ENCODE peak calls at places on chromosomes 4 and X, in seven cellular contexts. H is stomach, Y is colonic mucosa, I is astrocyte, X is heart right ventricle, M is esophagus squamous epithelium, F is sigmoid colon. B is an unnamed sample.

GRCh38 chr4:156635046-156635445 is 336.6 kb downstream of the PDGFC start:
- DNase-seq in H (no peak), X (no peak), M (no peak), F (no peak), Y (no peak), I (peak; percentile 40), B (no peak)

GRCh38 chr4:25466966-25467697 is 90.1 kb downstream of the ANAPC4 start:
- DNase-seq in Y (no peak), X (no peak), I (peak; percentile 6), M (no peak), F (no peak), H (no peak), B (no peak)

GRCh38 chr4:39362827-39363226 is 3.3 kb downstream of the RFC1 start:
- DNase-seq in I (peak; percentile 19), M (no peak), Y (no peak), X (no peak), F (no peak), H (no peak), B (no peak)

GRCh38 chr4:5916229-5916628 is 23.3 kb upstream of the CRMP1 start:
- DNase-seq in F (no peak), X (no peak), Y (no peak), H (no peak), I (no peak), M (no peak), B (no peak)

GRCh38 chr4:26140150-26140898 is 180.5 kb upstream of the RBPJ start:
- DNase-seq in F (peak; percentile 80), H (no peak), I (peak; percentile 56), M (no peak), X (no peak), Y (no peak), B (peak; percentile 37)

GRCh38 chrX:4570141-4570540 is 856.7 kb upstream of the PRKX start:
- DNase-seq in X (no peak), H (peak; percentile 60), F (no peak), Y (no peak), M (no peak), I (no peak), B (no peak)

GRCh38 chr4:41256131-41256739 is 493 bp upstream of the UCHL1 start:
- DNase-seq in Y (no peak), M (no peak), I (peak; percentile 57), X (no peak), F (no peak), H (no peak), B (peak; percentile 68)

GRCh38 chr4:92100980-92101379 is 202.8 kb upstream of the GRID2 start:
- DNase-seq in M (no peak), X (no peak), F (no peak), H (no peak), Y (no peak), I (no peak), B (no peak)

GRCh38 chr4:42954925-42955669 is 62.6 kb downstream of the GRXCR1 start:
- DNase-seq in X (peak; percentile 22), F (peak; percentile 64), M (no peak), Y (no peak), H (peak; percentile 71), I (no peak), B (no peak)

GRCh38 chrX:130163350-130163851 is 2.2 kb downstream of the AIFM1 start:
- DNase-seq in X (no peak), H (no peak), M (no peak), F (no peak), I (no peak), Y (no peak), B (no peak)

GRCh38 chrX:130166503-130166777 is 799 bp upstream of the AIFM1 start:
- DNase-seq in Y (no peak), X (no peak), F (no peak), I (no peak), M (no peak), H (no peak), B (no peak)

GRCh38 chrX:130165703-130166502 is at the start of gene AIFM1:
- DNase-seq in X (peak; percentile 92), M (peak; percentile 37), I (peak; percentile 97), Y (peak; percentile 89), H (peak; percentile 90), F (peak; percentile 96), B (peak; percentile 96)

GRCh38 chrX:130165181-130165702 is 399 bp downstream of the AIFM1 start:
- DNase-seq in F (no peak), X (no peak), M (no peak), H (no peak), Y (no peak), I (no peak), B (peak; percentile 65)

DNA sequence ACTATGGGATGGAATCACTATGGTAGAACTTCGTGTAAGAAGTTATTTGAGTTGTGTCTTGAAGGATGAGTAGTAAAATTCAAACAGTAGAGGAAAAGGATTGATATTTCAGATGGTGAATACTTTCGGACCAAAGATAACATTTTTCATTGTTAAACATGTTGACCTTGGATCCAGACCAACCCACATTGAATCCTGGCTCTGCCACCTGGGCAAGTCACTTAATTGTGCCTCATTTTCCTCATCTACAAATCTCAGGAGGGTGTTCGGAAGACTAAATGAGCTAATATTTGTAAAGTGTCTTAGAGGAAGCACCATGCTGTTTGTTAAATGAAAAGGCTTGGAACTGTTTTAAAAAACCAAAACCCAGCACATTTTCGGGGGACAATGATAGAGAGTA is 1.4 kb upstream of the AIFM1 start:
- DNase-seq in X (no peak), Y (no peak), H (no peak), F (no peak), M (no peak), I (no peak), B (no peak)
- H3K4me3 ChIP-seq in X (no peak overlapping the region), Y (no peak overlapping the region), H (peak overlapping the region; percentile 57), F (no peak overlapping the region), M (no peak overlapping the region), I (peak overlapping the region; percentile 80), B (no peak overlapping the region)

DNA sequence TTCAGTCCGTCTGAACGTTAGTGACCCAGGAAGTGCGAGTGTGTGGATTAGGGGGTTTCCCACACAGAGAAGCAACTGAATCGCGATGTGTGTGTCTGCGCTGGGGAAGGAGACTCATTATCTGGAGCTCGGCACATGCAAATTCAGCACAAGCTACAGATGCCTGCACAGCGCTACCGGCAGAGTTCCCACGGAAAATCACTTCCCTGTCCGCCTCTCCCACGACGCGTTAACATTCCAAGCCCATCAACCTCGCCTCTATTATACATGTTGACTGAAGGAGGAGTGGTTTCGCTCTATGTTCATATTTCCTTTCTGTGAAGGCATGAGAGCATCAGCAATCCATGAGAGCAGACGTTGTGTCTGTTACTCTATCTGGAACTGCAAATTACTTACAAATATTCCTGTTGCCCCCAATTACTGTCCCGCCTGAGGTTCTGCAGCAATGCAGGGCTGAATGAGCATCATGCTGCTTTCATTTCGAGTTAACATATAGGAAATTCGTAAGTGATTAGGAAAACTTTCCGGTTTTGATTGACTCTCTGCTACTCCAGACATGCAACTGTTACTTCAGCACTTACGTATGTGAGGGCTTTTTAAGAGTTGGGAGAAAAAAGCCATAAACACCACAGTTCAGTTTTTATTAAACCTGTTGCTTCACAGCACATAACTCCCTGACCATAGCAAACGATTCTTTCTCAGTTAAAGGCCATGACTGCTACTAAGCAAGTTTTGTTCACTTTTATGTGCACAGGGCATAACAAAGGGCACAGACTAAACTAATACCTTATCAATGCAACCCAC is 15.0 kb upstream of the MTNR1A start:
- DNase-seq in I (peak; percentile 48), H (peak; percentile 50), X (no peak), F (no peak), M (no peak), Y (peak; percentile 64), B (no peak)
- H3K4me3 ChIP-seq in I (peak overlapping the region; percentile 18), H (peak overlapping the region; percentile 25), X (no peak overlapping the region), F (peak overlapping the region; percentile 20), M (no peak overlapping the region), Y (peak overlapping the region; percentile 12), B (no peak overlapping the region)

DNA sequence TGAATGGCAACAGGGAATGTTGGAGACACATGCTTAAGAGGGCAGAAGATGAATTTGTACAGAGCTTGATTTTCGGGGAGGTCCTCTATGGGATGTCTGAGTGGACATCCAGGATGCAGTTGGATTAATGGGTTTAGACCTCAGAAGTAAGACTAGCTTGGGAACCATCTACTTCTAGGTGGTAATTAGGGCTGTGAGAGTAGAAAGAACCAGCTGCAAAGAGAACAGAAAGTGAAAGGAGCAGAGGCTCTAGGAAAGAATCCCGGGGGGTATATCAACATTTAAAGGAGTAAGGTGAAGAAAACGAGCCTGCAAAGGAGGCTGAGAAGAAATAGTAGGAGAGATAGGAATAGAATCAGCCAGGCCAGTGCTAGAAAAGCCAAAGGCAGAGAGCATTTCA is 29.0 kb upstream of the NKRF start:
- DNase-seq in H (no peak), F (no peak), X (no peak), Y (no peak), M (no peak), I (no peak), B (no peak)
- H3K4me3 ChIP-seq in H (no peak overlapping the region), F (no peak overlapping the region), X (no peak overlapping the region), Y (no peak overlapping the region), M (no peak overlapping the region), I (no peak overlapping the region), B (no peak overlapping the region)

DNA sequence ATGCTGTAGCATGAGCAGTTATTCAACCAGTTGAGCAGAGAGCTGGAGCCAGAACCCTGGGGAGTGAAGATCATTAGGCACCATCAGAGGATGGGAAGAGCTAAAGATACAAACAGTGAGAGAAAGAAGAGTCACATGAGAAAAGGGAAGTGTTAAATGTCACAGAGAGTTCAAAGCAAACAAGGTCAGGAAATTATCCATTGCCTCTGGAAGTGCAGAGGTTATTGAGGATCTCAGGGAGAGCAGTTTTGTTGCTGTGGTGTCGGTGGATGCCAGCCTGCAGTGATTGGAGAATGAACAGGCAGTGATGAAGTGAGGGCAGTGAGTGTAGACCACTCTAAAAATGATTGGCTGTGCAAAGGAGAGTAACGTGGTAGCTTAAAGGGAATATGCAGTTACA is 17.7 kb downstream of the SPARCL1 start:
- DNase-seq in M (no peak), H (no peak), Y (no peak), F (no peak), I (no peak), X (no peak), B (no peak)
- H3K4me3 ChIP-seq in M (no peak overlapping the region), H (no peak overlapping the region), Y (no peak overlapping the region), F (no peak overlapping the region), I (no peak overlapping the region), X (no peak overlapping the region), B (no peak overlapping the region)

GRCh38 chrX:44904542-44905115 is 31.6 kb downstream of the KDM6A start:
- DNase-seq in H (no peak), M (no peak), F (no peak), I (no peak), Y (no peak), X (no peak), B (peak; percentile 12)

GRCh38 chrX:44908198-44908597 is 35.2 kb downstream of the KDM6A start:
- DNase-seq in X (no peak), M (no peak), I (peak; percentile 43), H (no peak), F (no peak), Y (no peak), B (no peak)

GRCh38 chrX:44906542-44906941 is 33.6 kb downstream of the KDM6A start:
- DNase-seq in Y (no peak), H (no peak), X (no peak), M (no peak), I (no peak), F (no peak), B (no peak)

GRCh38 chrX:44903842-44904530 is 31.0 kb downstream of the KDM6A start:
- DNase-seq in Y (no peak), M (no peak), F (no peak), H (no peak), X (no peak), I (no peak), B (no peak)

GRCh38 chrX:44906041-44906440 is 33.1 kb downstream of the KDM6A start:
- DNase-seq in X (no peak), H (no peak), M (no peak), F (no peak), I (no peak), Y (no peak), B (no peak)
- H3K4me3 ChIP-seq in X (no peak overlapping the region), H (no peak overlapping the region), M (no peak overlapping the region), F (no peak overlapping the region), I (no peak overlapping the region), Y (no peak overlapping the region), B (no peak overlapping the region)

B was measured in H7.